ENCODE peak calls at places on chromosome 7, in ten cellular contexts. O, C, L, K, V, I, D, Y, E and U are unnamed samples.

GRCh38 chr7:47314728-47315601 is 266.9 kb downstream of the TNS3 start:
- DNase-seq in L (no peak), D (no peak), Y (peak), C (no peak), O (no peak), E (no peak), V (no peak), K (no peak), I (peak), U (no peak)

GRCh38 chr7:142535123-142535779 is 214.0 kb upstream of the PRSS1 start:
- DNase-seq in C (peak), D (peak), O (no peak), K (no peak), I (no peak), E (peak), Y (peak), L (peak), V (peak), U (no peak)

GRCh38 chr7:45187946-45188411 is 30.4 kb downstream of the RAMP3 start:
- DNase-seq in O (no peak), C (peak), L (no peak), K (no peak), D (no peak), E (no peak), V (no peak), I (no peak), Y (no peak), U (peak)

GRCh38 chr7:149881328-149882263 is 7.8 kb downstream of the ATP6V0E2 start:
- DNase-seq in Y (no peak), O (no peak), C (no peak), V (peak), K (no peak), L (no peak), D (no peak), I (no peak), E (no peak), U (no peak)

GRCh38 chr7:55349126-55349525 is 16.0 kb upstream of the LANCL2 start:
- DNase-seq in I (no peak), E (no peak), Y (no peak), L (no peak), C (no peak), O (no peak), D (no peak), K (no peak), V (no peak), U (no peak)

GRCh38 chr7:16795624-16796023 is 9.2 kb downstream of the AGR2 start:
- DNase-seq in C (no peak), D (no peak), I (no peak), K (no peak), V (no peak), E (peak), L (no peak), O (peak), Y (no peak), U (no peak)

GRCh38 chr7:2540133-2540532 is 15.2 kb downstream of the BRAT1 start:
- DNase-seq in I (no peak), K (no peak), V (no peak), O (no peak), E (no peak), L (no peak), C (no peak), D (no peak), Y (no peak), U (no peak)

GRCh38 chr7:5564894-5565293 is 141.3 kb upstream of the TNRC18 start:
- DNase-seq in V (no peak), L (no peak), I (no peak), K (no peak), O (no peak), Y (no peak), E (peak), C (no peak), D (no peak), U (no peak)

GRCh38 chr7:129606801-129607200 is 4.7 kb upstream of the NRF1 start:
- DNase-seq in Y (no peak), E (no peak), L (no peak), K (no peak), D (no peak), C (no peak), O (no peak), V (peak), I (no peak), U (no peak)

GRCh38 chr7:32058017-32058416 is 12.2 kb downstream of the PDE1C start:
- DNase-seq in V (no peak), D (no peak), E (no peak), O (no peak), I (no peak), C (no peak), L (no peak), Y (no peak), K (no peak), U (no peak)

GRCh38 chr7:115047968-115048720 is 126.2 kb downstream of the MDFIC start:
- DNase-seq in K (no peak), Y (peak), V (no peak), C (no peak), L (no peak), E (no peak), D (no peak), O (no peak), I (no peak), U (no peak)

GRCh38 chr7:265192-265997 is 24.6 kb upstream of the FOXL3 start:
- DNase-seq in C (no peak), I (peak), V (no peak), O (no peak), L (no peak), K (no peak), E (no peak), D (no peak), Y (no peak), U (no peak)

GRCh38 chr7:64528770-64529169 is 34.1 kb downstream of the ZNF680 start:
- DNase-seq in D (no peak), E (no peak), V (no peak), I (no peak), C (no peak), O (no peak), Y (no peak), K (no peak), L (no peak), U (no peak)